ENCODE peak calls at places on chromosomes 16 and 17, in seven cellular contexts. F is suprapubic skin, L is HCT116, N is AG09319, D is ovary, E is cardiac fibroblast, C is left ventricle myocardium inferior. W is an unnamed sample.

GRCh38 chr17:79010304-79010646 is 711 bp upstream of the CANT1 start:
- DNase-seq in D (no peak), F (peak; percentile 62), N (no peak), L (no peak), C (no peak), E (no peak), W (no peak)

GRCh38 chr17:31857920-31858646 is 961 bp downstream of the COPRS start:
- DNase-seq in E (no peak), C (no peak), D (no peak), N (no peak), L (no peak), F (no peak), W (no peak)

GRCh38 chr17:34499576-34499975 is 79.8 kb upstream of the TMEM132E start:
- DNase-seq in N (no peak), L (no peak), C (no peak), D (no peak), E (peak; percentile 12), F (no peak), W (no peak)

GRCh38 chr16:70468776-70469525 is 14.6 kb downstream of the FCSK start:
- DNase-seq in D (no peak), C (no peak), F (no peak), N (no peak), L (no peak), E (no peak), W (no peak)

GRCh38 chr17:59840329-59840907 is 52.3 kb downstream of the TUBD1 start:
- DNase-seq in L (no peak), E (peak; percentile 65), N (peak; percentile 22), C (no peak), D (no peak), F (no peak), W (no peak)

GRCh38 chr17:42883802-42884553 is 16.6 kb upstream of the G6PC1 start:
- DNase-seq in D (no peak), N (no peak), C (no peak), E (no peak), L (no peak), F (no peak), W (no peak)

GRCh38 chr16:27599606-27600005 is 49.7 kb downstream of the KATNIP start:
- DNase-seq in E (no peak), D (no peak), N (no peak), L (no peak), C (no peak), F (no peak), W (no peak)

GRCh38 chr17:68600123-68600880 is 865 bp downstream of the FAM20A start:
- DNase-seq in E (no peak), C (peak; percentile 56), L (no peak), D (peak; percentile 71), F (peak; percentile 81), N (no peak), W (no peak)

GRCh38 chr16:35753559-35754390 is 2294.4 kb downstream of the TP53TG3F start:
- DNase-seq in N (no peak), C (no peak), F (peak; percentile 72), L (no peak), E (no peak), D (no peak), W (no peak)

GRCh38 chr17:2180768-2181167 is 122.8 kb downstream of the SMG6 start:
- DNase-seq in D (no peak), C (no peak), N (no peak), E (no peak), F (no peak), L (no peak), W (no peak)

GRCh38 chr17:81295678-81296381 is 723 bp upstream of the SLC38A10 start:
- DNase-seq in C (no peak), E (peak; percentile 46), D (no peak), F (no peak), L (peak; percentile 80), N (no peak), W (no peak)

GRCh38 chr17:5667871-5668270 is 83.6 kb upstream of the NLRP1 start:
- DNase-seq in C (no peak), D (no peak), E (no peak), F (no peak), L (peak; percentile 19), N (no peak), W (no peak)

GRCh38 chr16:621526-622105 is 9.2 kb upstream of the WFIKKN1 start:
- DNase-seq in L (no peak), N (no peak), C (no peak), D (no peak), E (no peak), F (no peak), W (no peak)

GRCh38 chr16:67024384-67024896 is 4.5 kb upstream of the CBFB start:
- DNase-seq in E (no peak), N (no peak), L (no peak), C (no peak), F (peak; percentile 28), D (no peak), W (no peak)

GRCh38 chr16:27718767-27719445 is 169.0 kb downstream of the KATNIP start:
- DNase-seq in F (no peak), N (no peak), L (peak; percentile 40), E (no peak), C (no peak), D (no peak), W (no peak)

GRCh38 chr17:28878981-28879380 is 18.6 kb downstream of the FLOT2 start:
- DNase-seq in L (peak; percentile 67), N (no peak), C (no peak), F (no peak), D (no peak), E (peak; percentile 55), W (no peak)

GRCh38 chr16:70789231-70789926 is 11.6 kb downstream of the VAC14 start:
- DNase-seq in N (peak; percentile 50), E (peak; percentile 80), F (peak; percentile 86), D (peak; percentile 83), L (no peak), C (peak; percentile 53), W (no peak)

GRCh38 chr16:47523342-47524006 is 62.3 kb downstream of the PHKB start:
- DNase-seq in D (no peak), L (no peak), N (no peak), F (no peak), C (no peak), E (no peak), W (no peak)

GRCh38 chr16:3482659-3483241 is 12.5 kb downstream of the C16orf90 start:
- DNase-seq in F (no peak), E (no peak), N (no peak), D (no peak), C (no peak), L (no peak), W (no peak)

GRCh38 chr16:56787185-56787584 is 57.3 kb downstream of the NUP93 start:
- DNase-seq in C (no peak), F (no peak), N (no peak), L (no peak), D (no peak), E (no peak), W (no peak)

GRCh38 chr16:87698241-87698640 is 67.5 kb downstream of the KLHDC4 start:
- DNase-seq in C (no peak), F (no peak), L (no peak), D (no peak), N (no peak), E (no peak), W (no peak)

GRCh38 chr17:17151055-17151454 is 55.1 kb downstream of the PLD6 start:
- DNase-seq in E (peak; percentile 90), C (no peak), F (no peak), L (no peak), D (no peak), N (no peak), W (no peak)

GRCh38 chr16:86048882-86049585 is 150.1 kb downstream of the IRF8 start:
- DNase-seq in E (no peak), F (no peak), D (no peak), C (no peak), L (no peak), N (no peak), W (no peak)
- TF ChIP-seq CTCF in E (no peak), F (no peak), D (no peak), C (no peak), L (peak; percentile 65), N (no peak), W (no peak)

GRCh38 chr16:31297496-31297895 is 37.7 kb downstream of the ITGAM start:
- DNase-seq in D (no peak), N (no peak), C (no peak), F (no peak), E (no peak), L (no peak), W (no peak)

GRCh38 chr16:31298340-31298739 is 38.6 kb downstream of the ITGAM start:
- DNase-seq in L (no peak), N (no peak), C (no peak), D (no peak), E (no peak), F (no peak), W (no peak)

GRCh38 chr16:31301708-31302400 is 42.1 kb downstream of the ITGAM start:
- DNase-seq in L (no peak), E (peak; percentile 45), F (no peak), N (no peak), C (no peak), D (no peak), W (no peak)

GRCh38 chr16:31295206-31295605 is 35.4 kb downstream of the ITGAM start:
- DNase-seq in E (no peak), L (no peak), N (no peak), C (no peak), F (no peak), D (no peak), W (no peak)

DNA sequence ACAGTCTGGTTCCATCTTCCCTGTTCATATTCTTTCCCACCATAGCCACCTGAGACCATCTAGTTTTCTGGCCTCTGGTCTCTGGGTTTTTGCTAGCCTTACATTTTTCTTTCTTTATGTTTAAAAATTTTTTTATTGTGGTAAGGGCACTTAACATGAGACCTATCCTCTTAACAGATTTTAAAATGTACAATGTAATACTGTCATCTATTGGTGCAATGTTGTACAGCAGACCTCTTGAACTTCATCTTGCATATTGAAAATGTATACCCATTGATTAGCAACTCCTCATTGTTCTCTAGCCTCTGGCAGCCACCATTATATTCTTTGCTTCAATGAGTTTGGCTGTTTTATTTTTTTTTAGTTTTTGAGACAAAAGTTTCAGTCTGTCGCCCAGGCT is 39.2 kb downstream of the ITGAM start:
- DNase-seq in F (no peak), D (no peak), C (no peak), N (no peak), L (no peak), E (no peak), W (no peak)
- TF ChIP-seq CTCF in F (no peak), D (no peak), C (peak; percentile 32), N (no peak), L (peak; percentile 36), E (no peak), W (no peak)

GRCh38 chr16:12499032-12499735 is 304.5 kb downstream of the CPPED1 start:
- DNase-seq in N (no peak), F (no peak), E (no peak), D (no peak), L (no peak), C (no peak), W (no peak)
- TF ChIP-seq CTCF in N (no peak), F (no peak), E (no peak), D (no peak), L (no peak), C (no peak), W (no peak)

GRCh38 chr17:41064301-41064700 is 1.4 kb downstream of the KRTAP2-4 start:
- DNase-seq in F (no peak), N (no peak), L (no peak), C (no peak), D (no peak), E (no peak), W (no peak)
- TF ChIP-seq CTCF in F (no peak), N (no peak), L (no peak), C (no peak), D (no peak), E (no peak), W (no peak)

W was measured in natural killer cell.